ENCODE peak calls at places on chromosomes 13 and 19, in seven cellular contexts. N, J, D, H, V, M and U are unnamed samples.

GRCh38 chr19:51994048-51994644 is 7.5 kb upstream of the ZNF350 start:
- DNase-seq in V (no peak), J (no peak), M (no peak), N (no peak), H (no peak), D (no peak), U (no peak)

GRCh38 chr13:110356362-110356761 is 49.3 kb downstream of the COL4A2 start:
- DNase-seq in V (no peak), M (no peak), J (no peak), D (no peak), H (no peak), N (no peak), U (no peak)

GRCh38 chr13:21445759-21446158 is 13.3 kb downstream of the ZDHHC20 start:
- DNase-seq in N (no peak), D (no peak), J (no peak), M (no peak), V (no peak), H (no peak), U (no peak)

GRCh38 chr13:103055166-103055565 is 11.1 kb downstream of the SLC10A2 start:
- DNase-seq in M (no peak), J (no peak), N (no peak), D (no peak), H (no peak), V (no peak), U (no peak)

GRCh38 chr19:44796701-44797115 is 12.2 kb upstream of the BCAM start:
- DNase-seq in M (no peak), V (no peak), H (no peak), J (peak), D (peak), N (peak), U (no peak)

GRCh38 chr13:21233086-21233485 is 56.6 kb downstream of the MRPL57 start:
- DNase-seq in J (no peak), H (no peak), M (peak), N (no peak), D (no peak), V (no peak), U (no peak)

GRCh38 chr19:6735181-6735891 is 2.0 kb downstream of the GPR108 start:
- DNase-seq in D (no peak), H (no peak), M (no peak), V (no peak), J (no peak), N (no peak), U (no peak)

GRCh38 chr13:27953671-27954405 is 15.3 kb downstream of the CDX2 start:
- DNase-seq in V (peak), D (peak), N (peak), H (peak), J (peak), M (peak), U (peak)

GRCh38 chr13:26682606-26683005 is 78.0 kb downstream of the GPR12 start:
- DNase-seq in H (no peak), M (peak), J (no peak), V (no peak), N (no peak), D (no peak), U (no peak)

GRCh38 chr19:21835429-21835809 is 563 bp downstream of the ZNF43 start:
- DNase-seq in V (no peak), D (peak), J (no peak), N (no peak), M (no peak), H (no peak), U (peak)

DNA sequence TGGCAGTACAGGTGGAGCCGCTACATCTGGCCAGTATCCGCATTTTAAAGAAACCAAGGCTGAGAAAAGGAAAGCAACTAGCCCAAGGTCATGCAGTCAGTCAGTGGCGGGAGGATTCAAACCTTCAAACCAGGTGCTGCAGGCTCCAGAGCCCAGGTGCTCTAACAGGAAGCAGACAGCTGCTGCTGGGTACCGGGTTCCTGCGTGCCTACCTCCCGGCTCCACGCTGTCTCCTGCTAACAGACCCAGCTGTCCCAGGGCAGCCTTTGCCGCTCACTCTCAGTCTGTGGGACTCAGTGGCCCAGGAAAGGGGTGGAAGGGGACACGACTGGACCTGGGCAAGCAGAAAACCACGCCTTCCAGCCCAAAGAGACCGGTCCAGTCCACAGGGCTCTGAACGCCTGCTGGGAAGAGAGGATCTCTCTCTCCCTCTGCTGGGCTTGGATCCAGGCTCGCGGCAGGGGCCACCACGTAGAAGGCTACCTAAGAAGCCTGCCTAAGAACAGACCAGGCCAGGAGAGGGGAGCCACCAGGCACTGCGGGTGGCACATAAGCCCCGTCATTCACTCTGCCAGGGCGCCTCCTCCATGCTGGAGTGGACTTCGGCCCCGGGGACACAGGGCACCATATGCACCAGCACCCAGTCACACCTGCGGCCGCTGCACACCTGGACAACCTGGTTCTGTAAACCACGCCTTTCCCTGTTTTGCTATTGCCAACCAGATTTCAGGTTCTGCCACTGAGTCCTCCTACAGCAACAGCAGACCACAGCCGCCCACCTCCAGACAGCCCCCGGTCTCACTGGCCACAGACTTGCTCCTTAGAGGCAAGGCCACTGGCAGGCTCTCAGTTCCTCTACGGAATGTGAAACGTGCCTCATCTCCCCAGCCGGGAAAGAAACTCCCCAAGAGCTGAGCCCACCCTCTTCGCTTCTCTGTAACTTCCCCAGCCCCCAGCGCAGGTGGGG is 4.6 kb downstream of the DAPK3 start:
- DNase-seq in M (no peak), J (peak), H (no peak), D (peak), V (no peak), N (no peak), U (no peak)
- TF ChIP-seq POLR2A in M (no peak), J (no peak), H (no peak), D (no peak), V (no peak), N (no peak), U (no peak)

GRCh38 chr19:8321067-8321759 is at the start of the genes NDUFA7 and RPS28:
- DNase-seq in J (peak), D (peak), M (peak), H (peak), V (peak), N (peak), U (peak)

GRCh38 chr19:8319807-8320520 is 1.2 kb downstream of the NDUFA7 start:
- DNase-seq in D (no peak), H (no peak), J (no peak), N (no peak), V (no peak), M (no peak), U (no peak)

GRCh38 chr19:8322638-8322997 is 1.3 kb downstream of the RPS28 start:
- DNase-seq in J (no peak), D (no peak), M (no peak), N (no peak), H (no peak), V (no peak), U (no peak)

GRCh38 chr19:8321760-8322637 is 703 bp downstream of the RPS28 start:
- DNase-seq in N (no peak), D (no peak), H (no peak), J (no peak), V (no peak), M (no peak), U (no peak)

DNA sequence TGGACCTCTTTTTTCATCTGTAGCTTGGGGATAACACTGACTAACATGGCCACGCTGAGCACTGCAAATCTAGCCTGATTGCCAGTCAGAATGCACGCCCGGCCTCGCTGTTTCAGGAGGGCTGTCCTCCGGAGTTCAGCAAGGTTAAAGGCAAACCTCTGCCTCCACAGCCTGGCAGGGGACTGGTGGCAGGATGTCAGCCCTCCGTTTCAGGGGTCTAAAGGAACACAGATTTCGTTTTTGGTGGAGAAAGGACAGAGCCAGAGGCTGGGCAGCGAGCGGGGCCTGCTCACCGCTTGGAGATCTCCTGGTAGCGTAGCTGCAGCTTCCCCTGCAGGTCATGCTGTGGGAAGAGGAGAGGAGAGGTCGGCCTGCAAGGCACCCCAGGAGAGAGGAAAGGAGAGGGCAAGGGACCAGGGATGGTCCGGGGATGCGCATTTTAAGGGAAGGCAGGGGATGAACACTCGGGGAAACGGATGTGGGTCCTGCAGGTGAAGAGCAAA is 560 bp downstream of the NDUFA7 start:
- DNase-seq in M (no peak), N (no peak), J (no peak), V (no peak), H (no peak), D (no peak), U (no peak)
- TF ChIP-seq CTCF in M (no peak), N (no peak), J (no peak), V (no peak), H (no peak), D (no peak), U (no peak)

GRCh38 chr19:11142528-11143171 is 12.9 kb downstream of the SPC24 start:
- DNase-seq in H (peak), D (peak), N (peak), M (peak), J (peak), V (peak), U (peak)
- TF ChIP-seq POLR2A in H (no peak), D (no peak), N (no peak), M (peak), J (no peak), V (peak), U (no peak)

GRCh38 chr13:101140936-101141335 is 275.4 kb downstream of the NALCN start:
- DNase-seq in V (no peak), H (no peak), M (no peak), N (no peak), D (no peak), J (no peak), U (no peak)

GRCh38 chr13:101146101-101146898 is 270.0 kb downstream of the NALCN start:
- DNase-seq in M (no peak), V (no peak), H (no peak), J (no peak), D (no peak), N (no peak), U (no peak)

GRCh38 chr13:101149735-101150380 is 266.4 kb downstream of the NALCN start:
- DNase-seq in H (no peak), N (no peak), D (no peak), V (no peak), M (no peak), J (no peak), U (no peak)

GRCh38 chr13:101140087-101140770 is 276.1 kb downstream of the NALCN start:
- DNase-seq in N (no peak), H (no peak), V (no peak), J (no peak), D (no peak), M (no peak), U (no peak)

DNA sequence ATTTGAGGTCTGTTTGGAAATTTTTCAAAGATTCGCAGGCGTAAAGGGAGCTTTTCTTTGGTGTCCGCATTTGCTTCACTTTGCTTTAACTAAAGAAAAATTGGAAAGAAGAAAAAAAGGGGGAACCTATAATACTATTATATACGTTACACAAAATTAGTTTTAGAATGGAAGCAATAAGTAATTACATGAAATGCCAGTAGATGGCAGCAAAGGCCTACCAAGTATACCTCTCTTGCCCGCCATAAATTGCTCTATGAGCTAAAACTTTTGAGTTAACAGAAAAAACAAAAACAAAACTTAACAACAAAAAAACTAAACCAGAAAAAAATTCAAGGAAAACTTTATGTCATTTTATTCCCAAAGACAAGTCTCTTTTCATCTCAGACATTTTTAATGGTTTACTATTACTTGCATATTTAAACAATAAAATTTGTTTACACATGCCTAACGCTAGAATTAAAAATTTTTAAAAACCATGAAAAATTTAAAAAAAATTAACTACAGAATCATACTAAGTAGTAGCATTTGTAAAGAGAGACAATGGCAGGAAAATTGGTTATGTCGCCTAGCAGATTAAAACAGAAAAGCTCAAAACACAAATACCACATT is 271.4 kb downstream of the NALCN start:
- DNase-seq in H (peak), M (no peak), N (no peak), J (no peak), V (no peak), D (no peak), U (no peak)
- TF ChIP-seq CTCF in H (peak), M (peak), N (peak), J (peak), V (peak), D (peak), U (peak)

DNA sequence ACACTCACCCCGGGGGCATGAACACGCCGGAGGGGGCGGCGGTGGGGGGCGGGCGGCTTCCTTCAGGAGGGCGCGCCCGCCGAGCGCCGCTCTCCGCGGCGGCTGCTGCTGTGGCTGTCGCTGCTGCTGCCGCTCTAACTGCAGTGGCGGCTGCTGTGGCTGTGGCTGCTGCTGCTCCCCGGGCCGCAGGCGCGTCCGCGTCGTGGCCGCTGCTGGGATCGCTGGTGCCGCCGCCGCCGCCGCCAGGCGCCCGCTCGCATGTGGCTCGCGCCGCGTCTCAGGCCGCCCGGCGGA is at the start of gene BBC3:
- DNase-seq in H (no peak), N (no peak), M (no peak), D (no peak), J (no peak), V (no peak), U (no peak)
- TF ChIP-seq POLR2A in H (no peak), N (peak), M (no peak), D (no peak), J (no peak), V (peak), U (no peak)

GRCh38 chr13:98869408-98870090 is 108.3 kb downstream of the DOCK9 start:
- DNase-seq in N (no peak), M (no peak), H (no peak), V (no peak), J (peak), D (peak), U (peak)
- TF ChIP-seq CTCF in N (no peak), M (no peak), H (peak), V (peak), J (no peak), D (peak), U (peak)

GRCh38 chr19:1244693-1245451 is 3.3 kb downstream of the ATP5F1D start:
- DNase-seq in D (peak), H (no peak), J (peak), V (peak), M (no peak), N (peak), U (peak)
- TF ChIP-seq POLR2A in D (no peak), H (no peak), J (no peak), V (no peak), M (no peak), N (peak), U (no peak)